ENCODE peak calls at places on chromosomes 7 and 10, in six cellular contexts. Q, C, S, H, I and W are unnamed samples.

GRCh38 chr10:43680035-43680434 is 31.4 kb upstream of the ZNF32 start:
- DNase-seq in Q (no peak), C (no peak), S (peak), H (no peak), I (no peak), W (peak)

GRCh38 chr10:49606981-49607535 is 3.1 kb upstream of the SLC18A3 start:
- DNase-seq in Q (no peak), C (peak), S (peak), H (peak), I (peak), W (peak)

GRCh38 chr10:85792533-85792858 is 574.1 kb downstream of the GRID1 start:
- DNase-seq in Q (no peak), C (no peak), S (no peak), H (no peak), I (no peak), W (no peak)

GRCh38 chr10:118698421-118698820 is 56.3 kb downstream of the CACUL1 start:
- DNase-seq in Q (no peak), C (no peak), S (peak), H (peak), I (no peak), W (peak)

GRCh38 chr10:64271983-64272382 is 750.8 kb downstream of the REEP3 start:
- DNase-seq in Q (no peak), C (no peak), S (no peak), H (no peak), I (no peak), W (peak)

GRCh38 chr7:53697913-53698312 is 662.5 kb downstream of the POM121L12 start:
- DNase-seq in Q (no peak), C (no peak), S (no peak), H (no peak), I (no peak), W (no peak)

GRCh38 chr7:105210721-105211205 is 178.0 kb downstream of the SRPK2 start:
- DNase-seq in Q (no peak), C (peak), S (no peak), H (no peak), I (no peak), W (peak)

GRCh38 chr10:6669269-6669859 is 89.3 kb upstream of the PRKCQ start:
- DNase-seq in Q (no peak), C (peak), S (peak), H (peak), I (no peak), W (peak)

GRCh38 chr10:126017961-126018560 is 121.7 kb downstream of the FANK1 start:
- DNase-seq in Q (no peak), C (no peak), S (peak), H (peak), I (no peak), W (no peak)

GRCh38 chr10:101450277-101451080 is 96.5 kb downstream of the BTRC start:
- DNase-seq in Q (no peak), C (no peak), S (no peak), H (no peak), I (no peak), W (peak)

GRCh38 chr10:127911218-127911866 is 4.4 kb downstream of the PTPRE start:
- DNase-seq in Q (no peak), C (no peak), S (no peak), H (no peak), I (no peak), W (no peak)

GRCh38 chr7:26965724-26966123 is 101.3 kb upstream of the SKAP2 start:
- DNase-seq in Q (no peak), C (no peak), S (no peak), H (no peak), I (no peak), W (no peak)

GRCh38 chr10:124245806-124246440 is 152.5 kb upstream of the CHST15 start:
- DNase-seq in Q (no peak), C (no peak), S (no peak), H (no peak), I (no peak), W (no peak)

GRCh38 chr10:5305374-5305773 is 59.4 kb upstream of the UCN3 start:
- DNase-seq in Q (no peak), C (no peak), S (no peak), H (no peak), I (no peak), W (no peak)

GRCh38 chr7:57308631-57309408 is 141.2 kb upstream of the ZNF716 start:
- DNase-seq in Q (no peak), C (no peak), S (no peak), H (no peak), I (no peak), W (no peak)

GRCh38 chr10:80472234-80473095 is 18.4 kb downstream of the TSPAN14 start:
- DNase-seq in Q (no peak), C (no peak), S (peak), H (peak), I (no peak), W (no peak)

GRCh38 chr7:42097756-42098155 is 139.3 kb downstream of the GLI3 start:
- DNase-seq in Q (no peak), C (no peak), S (peak), H (peak), I (no peak), W (peak)

GRCh38 chr10:28077889-28078288 is 79.0 kb upstream of the ODAD2 start:
- DNase-seq in Q (no peak), C (peak), S (peak), H (peak), I (no peak), W (no peak)

GRCh38 chr7:18829518-18830252 is 287.8 kb downstream of the TWIST1 start:
- DNase-seq in Q (no peak), C (no peak), S (peak), H (peak), I (no peak), W (no peak)

GRCh38 chr10:11026761-11027160 is 9.1 kb downstream of the CELF2 start:
- DNase-seq in Q (no peak), C (no peak), S (no peak), H (no peak), I (no peak), W (no peak)

GRCh38 chr10:76779163-76779820 is 858.3 kb downstream of the KCNMA1 start:
- DNase-seq in Q (peak), C (peak), S (peak), H (peak), I (peak), W (peak)

GRCh38 chr10:16930540-16930939 is 113.3 kb upstream of the RSU1 start:
- DNase-seq in Q (no peak), C (no peak), S (no peak), H (no peak), I (no peak), W (no peak)

GRCh38 chr10:81865581-81865980 is 9.4 kb upstream of the NRG3 start:
- DNase-seq in Q (no peak), C (no peak), S (no peak), H (peak), I (no peak), W (peak)

GRCh38 chr7:92702535-92702934 is 112.3 kb upstream of the FAM133B start:
- DNase-seq in Q (no peak), C (no peak), S (no peak), H (no peak), I (no peak), W (no peak)

GRCh38 chr10:120132811-120133210 is 240.3 kb downstream of the SEC23IP start:
- DNase-seq in Q (no peak), C (no peak), S (no peak), H (no peak), I (no peak), W (no peak)

GRCh38 chr7:122327969-122328368 is 23.4 kb upstream of the FEZF1 start:
- DNase-seq in Q (no peak), C (no peak), S (no peak), H (no peak), I (no peak), W (no peak)

DNA sequence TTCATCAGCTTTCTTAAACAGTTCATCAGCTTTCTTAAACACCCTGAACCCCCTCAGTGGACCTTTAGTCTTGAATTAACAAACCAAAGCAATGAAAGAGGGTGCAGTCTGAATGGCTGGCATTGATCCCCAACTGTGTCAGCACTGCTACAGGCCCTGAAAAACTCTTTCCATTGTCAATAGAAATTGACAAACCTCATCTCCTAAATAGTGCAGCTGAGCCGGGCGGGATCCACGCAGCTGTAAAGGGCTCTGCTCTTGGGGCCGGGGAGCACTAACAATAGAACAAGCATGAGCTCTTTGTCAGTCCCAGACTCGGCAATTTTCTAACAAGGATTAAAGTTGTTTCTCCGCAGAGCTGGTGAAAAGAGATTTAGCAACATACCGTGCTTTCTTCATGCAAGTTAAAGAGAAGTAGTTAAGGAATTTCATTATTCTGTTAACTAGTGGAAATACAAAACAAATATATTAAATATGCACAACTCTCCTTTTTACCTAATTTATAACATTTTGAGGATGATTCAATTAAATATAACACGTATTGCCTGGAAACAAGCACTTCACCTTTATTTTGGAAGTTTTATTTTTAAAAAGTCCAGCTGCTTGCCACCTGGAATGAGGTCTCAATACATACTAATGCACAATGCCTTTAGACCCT is 24.7 kb upstream of the FEZF1 start:
- DNase-seq in Q (no peak), C (peak), S (no peak), H (no peak), I (peak), W (no peak)
- H2AK5ac ChIP-seq in Q (no peak), C (no peak), S (no peak), H (no peak), I (no peak), W (no peak)

DNA sequence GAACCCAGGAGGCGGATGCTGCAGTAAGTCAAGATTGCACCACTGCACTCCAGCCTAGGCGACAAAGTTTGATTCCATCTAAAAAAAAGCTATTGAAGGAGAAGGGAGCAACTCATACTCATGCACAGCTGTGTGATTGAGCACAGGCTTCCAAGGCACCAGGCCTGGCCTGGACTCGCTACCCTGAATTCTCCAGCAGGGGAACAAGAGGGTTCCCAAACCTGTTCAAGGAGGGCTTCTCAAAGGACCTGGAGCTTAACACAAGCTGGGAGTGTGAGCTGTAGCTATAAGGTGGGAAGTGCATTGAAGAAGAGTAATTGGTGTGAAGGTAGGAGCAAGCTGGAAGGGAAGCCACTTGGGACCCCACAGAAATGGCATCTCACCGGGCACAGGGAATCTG is 15.1 kb upstream of the DDIT4 start:
- DNase-seq in Q (no peak), C (no peak), S (no peak), H (no peak), I (no peak), W (peak)
- H2AK5ac ChIP-seq in Q (peak), C (peak), S (peak), H (peak), I (no peak), W (no peak)

DNA sequence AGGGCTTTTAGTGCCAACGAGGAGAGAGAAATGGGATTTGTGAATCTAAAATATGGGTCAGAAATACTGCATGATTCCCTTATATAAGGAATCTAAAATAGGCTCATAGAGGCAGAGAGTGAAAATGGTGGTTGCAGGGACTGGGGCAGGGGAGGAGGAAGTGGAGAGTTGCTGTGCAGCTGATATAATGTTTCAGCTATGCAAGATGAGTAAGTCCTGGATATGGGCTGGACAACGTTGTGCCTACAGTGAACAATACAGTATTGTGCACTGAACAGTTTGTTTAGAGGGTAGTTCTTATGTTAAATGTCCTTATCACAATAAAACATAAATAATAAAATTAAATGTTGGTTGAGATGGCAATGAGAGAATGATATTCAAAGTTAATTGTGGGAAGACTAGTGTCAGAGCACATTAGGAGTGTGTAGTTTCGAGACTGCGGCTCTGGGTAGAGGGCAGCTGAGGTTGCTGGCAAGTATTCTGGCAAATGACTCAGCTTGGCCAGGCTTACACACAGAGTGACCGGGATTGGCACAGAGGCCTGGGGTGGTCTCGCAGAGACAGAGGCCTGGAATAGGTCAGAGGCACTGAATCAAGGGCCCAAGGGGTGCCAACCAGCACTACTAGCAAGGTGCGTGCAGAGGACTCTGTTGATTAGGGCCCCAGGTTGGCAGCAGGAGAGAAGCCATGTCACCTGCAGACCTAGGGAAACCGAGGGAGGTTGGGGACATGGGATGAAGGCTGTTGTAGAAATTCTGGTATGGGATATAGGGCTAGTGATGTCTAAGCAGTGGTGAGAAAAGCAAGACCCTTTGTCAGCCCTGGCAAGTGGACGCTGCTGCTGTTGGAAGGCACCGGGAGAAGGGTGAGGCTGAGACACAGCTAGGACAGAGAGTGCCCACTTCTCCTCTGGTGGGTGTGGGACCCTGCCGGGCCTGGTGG is 2.8 kb upstream of the DEPP1 start:
- DNase-seq in Q (no peak), C (no peak), S (peak), H (peak), I (no peak), W (no peak)
- H2AK5ac ChIP-seq in Q (no peak), C (peak), S (peak), H (peak), I (no peak), W (no peak)

DNA sequence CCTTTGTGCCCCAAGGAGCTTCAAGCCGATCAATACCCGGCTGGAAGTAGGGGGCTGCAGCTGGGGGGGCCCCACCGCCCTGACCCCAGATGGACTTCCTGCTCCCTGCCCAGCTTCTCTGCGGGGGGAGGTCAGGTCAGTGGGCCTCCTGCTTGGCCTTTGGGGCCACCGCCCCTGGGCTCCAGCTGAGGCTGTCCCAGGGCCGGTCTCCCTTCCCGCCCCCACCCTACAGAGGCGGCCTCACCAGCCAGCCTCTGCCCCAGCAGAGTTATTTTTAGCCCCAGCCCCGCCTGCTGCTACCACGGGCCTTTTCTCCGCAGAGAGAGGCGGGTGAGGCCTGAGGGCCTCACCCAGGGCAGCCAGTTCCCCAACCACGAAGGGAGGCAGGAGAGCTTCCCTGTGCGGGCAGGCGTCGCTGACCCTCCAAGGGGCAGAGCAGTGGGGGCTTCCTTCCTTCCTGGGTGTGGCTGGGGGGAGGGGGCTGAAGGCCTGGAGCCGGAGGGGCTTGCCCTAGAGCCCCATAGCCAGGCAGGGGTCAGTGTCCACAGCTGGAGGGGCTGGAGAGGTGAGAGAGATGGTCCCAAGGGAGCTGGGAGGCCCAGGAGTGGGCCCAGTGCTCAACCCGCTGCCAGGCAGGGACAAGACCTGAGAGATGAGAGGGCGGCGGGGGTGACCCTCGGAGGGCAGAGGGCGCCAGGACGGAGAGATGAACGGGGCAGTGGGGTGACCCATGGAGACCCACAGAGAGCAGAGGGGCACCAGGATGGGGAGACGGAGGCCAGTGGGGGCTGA is 24.6 kb downstream of the PWWP2B start:
- DNase-seq in Q (no peak), C (no peak), S (peak), H (peak), I (no peak), W (no peak)
- H2AK5ac ChIP-seq in Q (peak), C (peak), S (peak), H (peak), I (no peak), W (peak)

GRCh38 chr7:99409814-99410213 is 1.0 kb downstream of the BUD31 start:
- DNase-seq in Q (no peak), C (no peak), S (no peak), H (no peak), I (no peak), W (no peak)

GRCh38 chr7:99410635-99411034 is 1.9 kb downstream of the BUD31 start:
- DNase-seq in Q (no peak), C (no peak), S (no peak), H (no peak), I (no peak), W (no peak)

GRCh38 chr7:99408347-99409191 is at the start of the genes BUD31 and PDAP1:
- DNase-seq in Q (peak), C (peak), S (peak), H (peak), I (peak), W (peak)

GRCh38 chr7:99407849-99408346 is 499 bp downstream of the PDAP1 start:
- DNase-seq in Q (no peak), C (no peak), S (peak), H (peak), I (no peak), W (peak)

GRCh38 chr7:99409192-99409572 is 413 bp downstream of the BUD31 start:
- DNase-seq in Q (no peak), C (no peak), S (no peak), H (no peak), I (no peak), W (peak)
- H2AK5ac ChIP-seq in Q (peak), C (no peak), S (peak), H (peak), I (no peak), W (no peak)

DNA sequence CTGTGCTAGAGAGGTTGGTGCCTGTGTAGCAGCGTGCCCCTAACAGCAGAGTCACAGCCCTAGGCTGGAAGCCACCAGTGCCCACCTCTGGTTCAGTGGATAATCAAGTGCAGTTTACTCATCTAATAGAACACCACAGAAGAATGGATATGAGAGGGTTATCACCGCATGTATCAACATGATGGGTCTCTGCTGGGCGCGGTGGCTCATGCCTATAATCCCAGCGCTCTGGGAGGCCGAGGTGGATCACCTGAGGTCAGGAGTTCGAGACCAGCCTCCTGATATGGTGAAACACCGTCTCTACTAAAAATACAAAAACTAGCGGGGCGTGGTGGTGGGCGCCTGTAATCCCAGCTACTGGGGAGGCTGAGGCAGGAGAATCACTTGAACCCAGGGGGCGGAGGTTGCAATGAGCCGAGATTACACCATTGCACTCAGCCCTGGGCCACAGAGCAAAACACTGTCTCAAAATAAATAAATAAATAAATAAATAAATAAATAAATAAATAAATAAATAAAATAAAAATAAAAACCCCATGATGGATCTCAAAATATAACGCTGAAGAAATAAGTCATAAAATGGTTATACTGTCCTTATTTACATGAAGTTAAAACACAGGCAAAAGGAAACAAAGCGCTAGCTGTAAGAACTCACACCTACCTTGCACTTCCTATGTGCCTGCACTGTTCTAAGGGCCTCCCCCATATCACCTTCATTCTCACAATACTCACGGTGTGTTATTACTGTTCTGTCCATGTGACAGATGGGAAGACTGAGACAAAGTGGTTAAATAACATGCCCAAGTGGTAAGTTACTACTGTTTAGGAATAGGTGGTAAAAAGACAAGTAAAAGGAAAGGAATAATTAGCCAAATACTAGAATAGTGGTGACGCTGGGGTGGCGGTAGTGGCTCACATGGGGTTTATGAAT is 70.9 kb downstream of the AMZ1 start:
- DNase-seq in Q (no peak), C (no peak), S (no peak), H (no peak), I (no peak), W (no peak)
- H2AK5ac ChIP-seq in Q (no peak), C (no peak), S (peak), H (peak), I (no peak), W (no peak)